ENCODE peak calls at places on chromosomes 2 and 18, in five cellular contexts. W is BE2C, O is mucosa of descending colon, M is astrocyte of the cerebellum, G is brain microvascular endothelial cell. R is an unnamed sample.

GRCh38 chr2:99662761-99663341 is 173.0 kb upstream of the REV1 start:
- DNase-seq in W (peak), O (peak), M (peak), G (peak), R (no peak)

GRCh38 chr2:19675856-19676460 is 225.8 kb downstream of the TTC32 start:
- DNase-seq in W (no peak), O (no peak), M (no peak), G (no peak), R (no peak)

GRCh38 chr2:46306320-46306719 is 9.1 kb downstream of the EPAS1 start:
- DNase-seq in W (no peak), O (no peak), M (no peak), G (no peak), R (no peak)

GRCh38 chr2:71611781-71612545 is 158.6 kb downstream of the DYSF start:
- DNase-seq in W (no peak), O (no peak), M (no peak), G (no peak), R (peak)

GRCh38 chr18:57737661-57738060 is 65.5 kb downstream of the ATP8B1 start:
- DNase-seq in W (no peak), O (peak), M (peak), G (peak), R (no peak)

GRCh38 chr2:218436992-218437391 is 18.1 kb downstream of the VIL1 start:
- DNase-seq in W (no peak), O (no peak), M (no peak), G (no peak), R (no peak)

GRCh38 chr2:222732774-222733173 is 61.3 kb downstream of the MOGAT1 start:
- DNase-seq in W (no peak), O (no peak), M (no peak), G (no peak), R (no peak)

GRCh38 chr2:8574196-8575010 is 107.5 kb upstream of the ID2 start:
- DNase-seq in W (no peak), O (peak), M (no peak), G (peak), R (peak)

GRCh38 chr2:195360242-195360641 is 296.8 kb upstream of the SLC39A10 start:
- DNase-seq in W (no peak), O (no peak), M (no peak), G (no peak), R (no peak)

GRCh38 chr18:25614168-25614567 is 262.2 kb upstream of the ZNF521 start:
- DNase-seq in W (no peak), O (no peak), M (no peak), G (no peak), R (no peak)

GRCh38 chr2:101440127-101440738 is 34.7 kb downstream of the RFX8 start:
- DNase-seq in W (peak), O (no peak), M (no peak), G (peak), R (peak)

GRCh38 chr2:101439716-101440115 is 35.2 kb downstream of the RFX8 start:
- DNase-seq in W (no peak), O (no peak), M (no peak), G (no peak), R (no peak)

GRCh38 chr2:101446869-101447268 is 28.0 kb downstream of the RFX8 start:
- DNase-seq in W (no peak), O (no peak), M (peak), G (peak), R (no peak)

GRCh38 chr2:101442667-101443061 is 32.2 kb downstream of the RFX8 start:
- DNase-seq in W (no peak), O (no peak), M (no peak), G (peak), R (no peak)

GRCh38 chr2:101442042-101442666 is 32.8 kb downstream of the RFX8 start:
- DNase-seq in W (no peak), O (no peak), M (peak), G (peak), R (no peak)
- H3K4me3 ChIP-seq in W (no peak), O (no peak), M (no peak), G (no peak), R (no peak)

GRCh38 chr2:207473203-207473865 is 56.4 kb upstream of the CREB1 start:
- DNase-seq in W (peak), O (peak), M (peak), G (peak), R (no peak)
- H3K4me3 ChIP-seq in W (peak), O (no peak), M (no peak), G (no peak), R (no peak)

DNA sequence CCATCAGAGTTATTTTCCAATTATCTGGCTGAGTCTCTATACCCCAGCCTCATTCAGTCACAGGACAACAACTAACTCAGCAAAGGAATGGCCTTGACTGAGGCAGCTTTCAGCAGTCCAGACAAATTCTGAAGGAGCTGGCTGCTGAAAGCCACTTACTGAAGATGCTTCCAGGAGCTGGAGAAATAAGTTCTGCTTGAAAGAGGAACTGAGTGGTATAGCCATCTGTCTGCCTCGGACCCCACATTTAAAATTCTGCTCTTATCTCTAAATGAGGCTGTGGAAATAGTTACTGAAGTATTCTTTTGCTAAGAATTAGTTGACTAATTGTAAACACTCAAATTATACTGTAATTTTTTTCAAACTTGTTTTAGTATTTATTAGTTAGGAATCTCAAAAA is 9.1 kb upstream of the GPD2 start:
- DNase-seq in W (no peak), O (no peak), M (no peak), G (no peak), R (no peak)
- H3K4me3 ChIP-seq in W (no peak), O (no peak), M (no peak), G (no peak), R (no peak)

GRCh38 chr18:77071061-77071460 is 61.5 kb downstream of the MBP start:
- DNase-seq in W (no peak), O (no peak), M (no peak), G (no peak), R (no peak)
- H3K4me3 ChIP-seq in W (no peak), O (no peak), M (no peak), G (no peak), R (no peak)

GRCh38 chr2:200380139-200380561 is 73.7 kb downstream of the SPATS2L start:
- DNase-seq in W (no peak), O (no peak), M (no peak), G (no peak), R (no peak)
- H3K4me3 ChIP-seq in W (no peak), O (no peak), M (no peak), G (no peak), R (no peak)

GRCh38 chr18:58995663-58996062 is 131.0 kb downstream of the ZNF532 start:
- DNase-seq in W (no peak), O (no peak), M (no peak), G (no peak), R (no peak)

GRCh38 chr18:58997811-58998337 is 133.2 kb downstream of the ZNF532 start:
- DNase-seq in W (no peak), O (no peak), M (peak), G (peak), R (no peak)

GRCh38 chr18:58996131-58996632 is 131.5 kb downstream of the ZNF532 start:
- DNase-seq in W (no peak), O (no peak), M (no peak), G (peak), R (no peak)

GRCh38 chr18:59001166-59001565 is 136.5 kb downstream of the ZNF532 start:
- DNase-seq in W (no peak), O (no peak), M (no peak), G (no peak), R (no peak)

DNA sequence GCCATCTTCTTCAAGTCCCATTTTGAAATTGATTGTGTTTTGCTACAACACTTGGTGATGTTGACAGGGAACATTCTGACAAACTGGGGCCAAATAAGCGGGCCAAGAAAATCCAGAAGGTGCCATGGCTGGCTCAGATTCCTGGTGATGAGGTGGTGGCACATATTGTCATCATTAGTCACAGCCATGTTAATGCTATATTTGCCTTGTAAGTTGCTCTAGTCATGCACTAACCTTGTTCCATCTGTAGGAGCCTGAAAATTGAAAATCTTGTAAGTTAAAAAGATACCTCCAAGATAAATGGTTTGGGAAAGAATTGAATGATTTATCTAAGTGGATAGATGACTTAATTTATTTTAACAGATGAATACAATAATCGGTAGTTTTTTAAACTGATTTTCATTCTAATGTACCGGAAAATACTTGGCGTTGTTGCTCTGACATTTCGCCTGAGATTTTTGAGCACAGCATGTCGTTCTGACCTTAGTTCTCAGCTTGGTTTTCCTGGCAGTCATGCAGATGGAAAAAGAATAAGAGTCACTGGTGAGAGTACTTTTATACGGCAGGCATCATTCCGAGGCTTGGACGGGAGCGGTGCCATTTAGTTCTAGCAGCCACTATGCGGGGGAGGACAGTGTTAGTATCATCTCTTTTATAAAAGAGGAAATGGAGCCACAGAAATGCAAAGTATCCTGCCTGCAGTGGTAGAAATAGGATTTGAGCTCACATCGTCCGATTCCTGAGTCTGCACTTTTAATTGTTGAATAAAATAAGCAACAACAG is 133.9 kb downstream of the ZNF532 start:
- DNase-seq in W (no peak), O (no peak), M (peak), G (peak), R (no peak)
- H3K4me3 ChIP-seq in W (no peak), O (no peak), M (no peak), G (peak), R (no peak)

DNA sequence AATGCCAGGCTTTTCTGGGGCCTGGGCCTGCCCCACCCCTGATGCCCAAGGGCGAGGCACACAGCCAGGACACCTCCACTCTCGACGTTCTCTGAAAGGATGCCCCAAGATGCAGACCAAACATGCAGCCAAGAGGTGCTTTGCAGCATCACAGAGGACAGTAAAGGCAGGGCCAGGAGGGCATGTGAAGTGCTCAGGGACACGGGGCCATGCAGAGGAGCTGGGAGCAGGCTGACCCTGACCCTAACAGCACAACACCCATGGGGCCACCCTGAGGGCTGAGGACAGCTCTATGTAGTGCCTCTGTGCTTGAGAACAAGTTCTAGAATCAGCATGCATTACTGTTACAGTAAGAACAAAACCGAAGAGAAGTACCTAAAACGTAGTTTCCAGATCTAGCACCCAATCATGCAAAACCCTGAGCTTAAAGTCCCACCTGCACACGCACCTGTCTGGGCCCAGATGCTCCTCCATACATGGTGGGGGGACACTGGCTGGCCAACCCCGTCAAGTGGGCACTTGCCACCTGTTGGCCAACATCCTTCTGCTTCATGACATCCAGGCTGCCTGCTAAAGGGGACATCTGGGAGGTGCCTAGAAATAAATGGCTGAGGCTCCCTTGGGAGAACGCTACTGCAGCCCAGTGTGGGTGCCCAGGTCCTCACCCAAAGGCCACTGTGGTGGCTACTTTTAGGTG is 15.4 kb downstream of the HS6ST1 start:
- DNase-seq in W (no peak), O (no peak), M (no peak), G (no peak), R (no peak)
- H3K4me3 ChIP-seq in W (no peak), O (no peak), M (no peak), G (no peak), R (no peak)

GRCh38 chr2:43133336-43133707 is 93.1 kb downstream of the ZFP36L2 start:
- DNase-seq in W (no peak), O (no peak), M (no peak), G (no peak), R (no peak)
- H3K4me3 ChIP-seq in W (no peak), O (no peak), M (no peak), G (no peak), R (no peak)

GRCh38 chr2:119809329-119810038 is 49.8 kb downstream of the PTPN4 start:
- DNase-seq in W (no peak), O (no peak), M (peak), G (peak), R (no peak)
- H3K4me3 ChIP-seq in W (no peak), O (no peak), M (no peak), G (no peak), R (no peak)

R was measured in colonic mucosa.